ENCODE peak calls at places on chromosomes 5 and 9, in six cellular contexts. E is uterus, Y is heart left ventricle, K is sigmoid colon, I is Peyer's patch, R is HCT116. B is an unnamed sample.

GRCh38 chr9:470795-471194 is 256.1 kb downstream of the DOCK8 start:
- DNase-seq in E (no peak), Y (no peak), K (no peak), I (no peak), R (no peak), B (no peak)

GRCh38 chr9:4301971-4302427 is 2.1 kb upstream of the GLIS3 start:
- DNase-seq in E (no peak), Y (peak; percentile 69), K (peak; percentile 68), I (no peak), R (no peak), B (peak; percentile 47)

GRCh38 chr9:12702160-12702758 is 9.1 kb downstream of the TYRP1 start:
- DNase-seq in E (peak; percentile 19), Y (peak; percentile 22), K (peak; percentile 69), I (no peak), R (peak; percentile 56), B (peak; percentile 84)

GRCh38 chr5:36569456-36569855 is 37.0 kb upstream of the SLC1A3 start:
- DNase-seq in E (no peak), Y (peak; percentile 60), K (no peak), I (no peak), R (no peak), B (peak; percentile 53)

GRCh38 chr5:121251954-121252353 is 599.7 kb upstream of the FTMT start:
- DNase-seq in E (no peak), Y (no peak), K (no peak), I (no peak), R (peak; percentile 40), B (no peak)

GRCh38 chr9:95514402-95514801 is 2.4 kb downstream of the PTCH1 start:
- DNase-seq in E (no peak), Y (no peak), K (no peak), I (no peak), R (no peak), B (no peak)

GRCh38 chr9:110255417-110256141 is 728 bp downstream of the TXN start:
- DNase-seq in E (peak; percentile 49), Y (peak; percentile 68), K (peak; percentile 82), I (peak; percentile 63), R (no peak), B (peak; percentile 95)

GRCh38 chr5:76074487-76074886 is 8.7 kb upstream of the SV2C start:
- DNase-seq in E (no peak), Y (no peak), K (no peak), I (no peak), R (no peak), B (no peak)

GRCh38 chr9:136361757-136362449 is 1.6 kb downstream of the DNLZ start:
- DNase-seq in E (peak; percentile 61), Y (peak; percentile 63), K (peak; percentile 87), I (no peak), R (no peak), B (no peak)

GRCh38 chr5:132176987-132177386 is 50.7 kb downstream of the P4HA2 start:
- DNase-seq in E (no peak), Y (no peak), K (no peak), I (no peak), R (no peak), B (no peak)

GRCh38 chr5:58258984-58259684 is 200.8 kb downstream of the PLK2 start:
- DNase-seq in E (no peak), Y (no peak), K (no peak), I (no peak), R (no peak), B (no peak)

GRCh38 chr9:134224130-134224826 is 59.9 kb upstream of the RNU6ATAC start:
- DNase-seq in E (no peak), Y (peak; percentile 9), K (peak; percentile 60), I (no peak), R (no peak), B (no peak)

GRCh38 chr5:180823938-180824629 is 21.5 kb upstream of the MGAT1 start:
- DNase-seq in E (no peak), Y (no peak), K (no peak), I (no peak), R (no peak), B (no peak)

GRCh38 chr5:179822444-179822990 is 1.8 kb downstream of the SQSTM1 start:
- DNase-seq in E (no peak), Y (peak; percentile 26), K (peak; percentile 66), I (no peak), R (no peak), B (no peak)
- H3K4me3 ChIP-seq in E (peak overlapping the region; percentile 97), Y (peak overlapping the region; percentile 100), K (peak overlapping the region; percentile 68), I (peak overlapping the region; percentile 96), R (peak overlapping the region; percentile 87), B (no peak overlapping the region)

DNA sequence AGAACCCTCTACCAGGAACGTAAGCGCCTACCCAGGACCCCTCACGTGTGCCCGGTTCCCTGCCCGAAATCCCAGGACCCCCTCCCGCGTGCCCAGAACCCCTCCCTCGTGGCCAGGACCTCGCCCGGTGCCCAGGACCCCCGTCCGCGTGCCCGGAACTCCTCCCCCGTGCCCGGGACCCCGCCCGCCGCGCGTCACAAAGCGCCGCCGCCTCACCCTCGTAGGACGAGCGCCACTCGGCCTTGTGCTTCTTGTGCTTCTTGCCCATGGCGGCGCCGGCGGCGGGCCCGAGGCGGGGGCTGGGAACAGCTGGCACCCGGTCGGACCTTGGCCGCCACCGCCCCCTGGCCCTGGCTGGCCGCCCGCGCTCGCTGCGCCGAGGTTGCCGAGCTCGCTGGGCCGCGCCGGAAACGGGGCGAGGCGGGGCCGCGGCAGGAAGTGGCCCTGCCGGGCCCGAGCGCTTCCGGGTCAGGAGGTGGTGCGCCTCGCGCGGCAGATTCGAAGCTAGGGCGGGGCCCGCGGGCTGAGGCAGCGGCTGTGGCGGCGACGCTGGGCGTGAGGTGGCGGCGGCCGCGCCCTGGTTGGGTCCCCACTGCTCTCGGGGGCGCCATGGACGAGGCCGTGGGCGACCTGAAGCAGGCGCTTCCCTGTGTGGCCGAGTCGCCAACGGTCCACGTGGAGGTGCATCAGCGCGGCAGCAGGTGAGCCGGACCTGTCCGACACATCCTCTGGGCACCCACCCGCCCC is at the start of the genes BRD9 and TRIP13:
- DNase-seq in E (peak; percentile 67), Y (peak; percentile 87), K (peak; percentile 88), I (peak; percentile 71), R (peak; percentile 38), B (peak; percentile 55)
- TF ChIP-seq CTCF in E (peak; percentile 22), Y (no peak), K (no peak), I (peak; percentile 2), R (no peak), B (no peak)

GRCh38 chr9:5832543-5833529 is at the start of gene ERMP1:
- DNase-seq in E (peak; percentile 86), Y (peak; percentile 93), K (peak; percentile 93), I (peak; percentile 86), R (peak; percentile 41), B (peak; percentile 83)
- TF ChIP-seq POLR2A in E (no peak), Y (no peak), K (no peak), I (peak; percentile 64), R (peak; percentile 76), B (no peak)

GRCh38 chr5:1151316-1151715 is 39.5 kb upstream of the SLC12A7 start:
- DNase-seq in E (no peak), Y (no peak), K (no peak), I (no peak), R (no peak), B (no peak)

GRCh38 chr5:1152771-1153282 is 41.0 kb upstream of the SLC12A7 start:
- DNase-seq in E (no peak), Y (no peak), K (no peak), I (no peak), R (no peak), B (no peak)

GRCh38 chr5:1152156-1152555 is 40.3 kb upstream of the SLC12A7 start:
- DNase-seq in E (no peak), Y (no peak), K (no peak), I (no peak), R (no peak), B (no peak)

GRCh38 chr5:1155191-1156032 is 43.5 kb upstream of the SLC12A7 start:
- DNase-seq in E (no peak), Y (no peak), K (no peak), I (no peak), R (no peak), B (no peak)

GRCh38 chr5:1153428-1153827 is 41.6 kb upstream of the SLC12A7 start:
- DNase-seq in E (no peak), Y (no peak), K (no peak), I (no peak), R (no peak), B (no peak)
- H3K4me3 ChIP-seq in E (no peak overlapping the region), Y (no peak overlapping the region), K (no peak overlapping the region), I (no peak overlapping the region), R (no peak overlapping the region), B (no peak overlapping the region)

GRCh38 chr9:37180138-37180537 is 59.8 kb downstream of the ZCCHC7 start:
- DNase-seq in E (no peak), Y (no peak), K (no peak), I (no peak), R (no peak), B (no peak)
- TF ChIP-seq CTCF in E (no peak), Y (no peak), K (no peak), I (no peak), R (no peak), B (no peak)

DNA sequence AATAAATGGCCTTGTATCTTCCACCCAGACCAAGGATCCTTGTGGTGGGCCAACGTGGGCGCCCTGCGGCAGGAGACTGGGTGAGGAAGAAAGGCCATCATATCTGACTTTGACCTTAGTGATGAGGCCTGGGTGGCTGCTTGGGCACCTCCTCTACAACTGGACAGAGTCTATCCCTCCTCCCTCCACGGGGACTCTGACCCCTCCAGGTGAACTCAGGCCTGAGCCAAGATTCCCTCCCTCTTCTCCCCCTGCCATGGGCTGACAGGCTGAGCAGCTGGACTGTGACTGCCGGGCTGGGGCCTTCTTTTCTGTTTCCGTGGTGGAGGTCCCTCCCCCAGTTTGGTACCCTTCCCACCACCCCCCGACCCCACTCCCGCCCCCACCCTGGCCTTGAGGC is 1.4 kb upstream of the PHYHD1 start:
- DNase-seq in E (no peak), Y (no peak), K (no peak), I (no peak), R (no peak), B (no peak)
- TF ChIP-seq POLR2A in E (no peak), Y (no peak), K (no peak), I (no peak), R (no peak), B (no peak)

GRCh38 chr9:112248722-112249121 is 73.6 kb upstream of the SUSD1 start:
- DNase-seq in E (no peak), Y (no peak), K (no peak), I (no peak), R (no peak), B (no peak)
- H3K4me3 ChIP-seq in E (no peak overlapping the region), Y (no peak overlapping the region), K (no peak overlapping the region), I (no peak overlapping the region), R (no peak overlapping the region), B (no peak overlapping the region)

GRCh38 chr5:6143523-6143922 is 234.8 kb downstream of the MED10 start:
- DNase-seq in E (no peak), Y (no peak), K (no peak), I (no peak), R (no peak), B (no peak)
- TF ChIP-seq CTCF in E (no peak), Y (no peak), K (no peak), I (no peak), R (no peak), B (no peak)

B was measured in lower leg skin.